ENCODE peak calls at places on chromosome 12, in five cellular contexts. One of them, this sample, is unnamed.

GRCh38 chr12:67650528-67651379 is 2.2 kb downstream of the DYRK2 start:
- DNase-seq in effector memory CD4-positive, alpha-beta T cell: no peak
- DNase-seq in body of pancreas: peak; percentile 24
- DNase-seq in tibial artery: no peak
- DNase-seq in left ventricle myocardium inferior: no peak
- DNase-seq in this sample: no peak

GRCh38 chr12:29208060-29208459 is 59.0 kb downstream of the FAR2 start:
- DNase-seq in effector memory CD4-positive, alpha-beta T cell: no peak
- DNase-seq in body of pancreas: no peak
- DNase-seq in tibial artery: no peak
- DNase-seq in left ventricle myocardium inferior: no peak
- DNase-seq in this sample: no peak

GRCh38 chr12:92468358-92469020 is 234.3 kb upstream of the PLEKHG7 start:
- DNase-seq in effector memory CD4-positive, alpha-beta T cell: no peak
- DNase-seq in body of pancreas: no peak
- DNase-seq in tibial artery: no peak
- DNase-seq in left ventricle myocardium inferior: no peak
- DNase-seq in this sample: no peak

GRCh38 chr12:62306569-62307530 is 46.6 kb downstream of the USP15 start:
- DNase-seq in effector memory CD4-positive, alpha-beta T cell: no peak
- DNase-seq in body of pancreas: no peak
- DNase-seq in tibial artery: no peak
- DNase-seq in left ventricle myocardium inferior: no peak
- DNase-seq in this sample: no peak

GRCh38 chr12:130049666-130050065 is 112.6 kb upstream of the FZD10 start:
- DNase-seq in effector memory CD4-positive, alpha-beta T cell: no peak
- DNase-seq in body of pancreas: no peak
- DNase-seq in tibial artery: no peak
- DNase-seq in left ventricle myocardium inferior: no peak
- DNase-seq in this sample: no peak

GRCh38 chr12:93886533-93887511 is 209.6 kb downstream of the CRADD start:
- DNase-seq in effector memory CD4-positive, alpha-beta T cell: no peak
- DNase-seq in body of pancreas: no peak
- DNase-seq in tibial artery: no peak
- DNase-seq in left ventricle myocardium inferior: no peak
- DNase-seq in this sample: no peak

GRCh38 chr12:84484796-84485195 is 427.8 kb downstream of the SLC6A15 start:
- DNase-seq in effector memory CD4-positive, alpha-beta T cell: no peak
- DNase-seq in body of pancreas: no peak
- DNase-seq in tibial artery: no peak
- DNase-seq in left ventricle myocardium inferior: no peak
- DNase-seq in this sample: no peak

GRCh38 chr12:115873416-115874082 is 403.9 kb downstream of the MED13L start:
- DNase-seq in effector memory CD4-positive, alpha-beta T cell: no peak
- DNase-seq in body of pancreas: no peak
- DNase-seq in tibial artery: no peak
- DNase-seq in left ventricle myocardium inferior: no peak
- DNase-seq in this sample: no peak

GRCh38 chr12:51869490-51869865 is 18.4 kb upstream of the ANKRD33 start:
- DNase-seq in effector memory CD4-positive, alpha-beta T cell: no peak
- DNase-seq in body of pancreas: no peak
- DNase-seq in tibial artery: no peak
- DNase-seq in left ventricle myocardium inferior: no peak
- DNase-seq in this sample: peak; percentile 43

GRCh38 chr12:65825573-65826512 is 1.6 kb downstream of the HMGA2 start:
- DNase-seq in effector memory CD4-positive, alpha-beta T cell: no peak
- DNase-seq in body of pancreas: peak; percentile 24
- DNase-seq in tibial artery: no peak
- DNase-seq in left ventricle myocardium inferior: no peak
- DNase-seq in this sample: peak; percentile 57

GRCh38 chr12:96063046-96063445 is 27.7 kb upstream of the LTA4H start:
- DNase-seq in effector memory CD4-positive, alpha-beta T cell: no peak
- DNase-seq in body of pancreas: no peak
- DNase-seq in tibial artery: no peak
- DNase-seq in left ventricle myocardium inferior: no peak
- DNase-seq in this sample: no peak

GRCh38 chr12:49515266-49515665 is 23.6 kb upstream of the KCNH3 start:
- DNase-seq in effector memory CD4-positive, alpha-beta T cell: no peak
- DNase-seq in body of pancreas: no peak
- DNase-seq in tibial artery: no peak
- DNase-seq in left ventricle myocardium inferior: no peak
- DNase-seq in this sample: no peak

GRCh38 chr12:112168561-112168971 is 43.2 kb downstream of the TRAFD1 start:
- DNase-seq in effector memory CD4-positive, alpha-beta T cell: no peak
- DNase-seq in body of pancreas: no peak
- DNase-seq in tibial artery: no peak
- DNase-seq in left ventricle myocardium inferior: no peak
- DNase-seq in this sample: peak; percentile 68

GRCh38 chr12:83559650-83560049 is 872.9 kb downstream of the TMTC2 start:
- DNase-seq in effector memory CD4-positive, alpha-beta T cell: no peak
- DNase-seq in body of pancreas: no peak
- DNase-seq in tibial artery: no peak
- DNase-seq in left ventricle myocardium inferior: no peak
- DNase-seq in this sample: no peak

GRCh38 chr12:2894961-2895360 is 4.3 kb downstream of the TULP3 start:
- DNase-seq in effector memory CD4-positive, alpha-beta T cell: no peak
- DNase-seq in body of pancreas: no peak
- DNase-seq in tibial artery: no peak
- DNase-seq in left ventricle myocardium inferior: no peak
- DNase-seq in this sample: no peak

GRCh38 chr12:50241178-50241577 is 42.1 kb downstream of the LIMA1 start:
- DNase-seq in effector memory CD4-positive, alpha-beta T cell: no peak
- DNase-seq in body of pancreas: no peak
- DNase-seq in tibial artery: no peak
- DNase-seq in left ventricle myocardium inferior: no peak
- DNase-seq in this sample: no peak

GRCh38 chr12:130655010-130655409 is 61.1 kb downstream of the RIMBP2 start:
- DNase-seq in effector memory CD4-positive, alpha-beta T cell: no peak
- DNase-seq in body of pancreas: no peak
- DNase-seq in tibial artery: no peak
- DNase-seq in left ventricle myocardium inferior: no peak
- DNase-seq in this sample: no peak

GRCh38 chr12:57620936-57621496 is 9.8 kb downstream of the ARHGEF25 start:
- DNase-seq in effector memory CD4-positive, alpha-beta T cell: no peak
- DNase-seq in body of pancreas: no peak
- DNase-seq in tibial artery: no peak
- DNase-seq in left ventricle myocardium inferior: no peak
- DNase-seq in this sample: no peak

GRCh38 chr12:39441189-39441962 is 1.5 kb downstream of the KIF21A start:
- DNase-seq in effector memory CD4-positive, alpha-beta T cell: no peak
- DNase-seq in body of pancreas: no peak
- DNase-seq in tibial artery: no peak
- DNase-seq in left ventricle myocardium inferior: no peak
- DNase-seq in this sample: no peak

GRCh38 chr12:111405149-111405855 is 421 bp upstream of the SH2B3 start:
- DNase-seq in effector memory CD4-positive, alpha-beta T cell: peak; percentile 99
- DNase-seq in body of pancreas: peak; percentile 98
- DNase-seq in tibial artery: peak; percentile 92
- DNase-seq in left ventricle myocardium inferior: peak; percentile 94
- DNase-seq in this sample: peak; percentile 97

GRCh38 chr12:122721057-122721545 is 4.5 kb upstream of the HCAR3 start:
- DNase-seq in effector memory CD4-positive, alpha-beta T cell: no peak
- DNase-seq in body of pancreas: no peak
- DNase-seq in tibial artery: no peak
- DNase-seq in left ventricle myocardium inferior: no peak
- DNase-seq in this sample: no peak

GRCh38 chr12:538731-539539 is 79.2 kb downstream of the B4GALNT3 start:
- DNase-seq in effector memory CD4-positive, alpha-beta T cell: peak; percentile 13
- DNase-seq in body of pancreas: peak; percentile 75
- DNase-seq in tibial artery: peak; percentile 74
- DNase-seq in left ventricle myocardium inferior: peak; percentile 69
- DNase-seq in this sample: peak; percentile 87

GRCh38 chr12:68154768-68155167 is 4.8 kb downstream of the IFNG start:
- DNase-seq in effector memory CD4-positive, alpha-beta T cell: no peak
- DNase-seq in body of pancreas: no peak
- DNase-seq in tibial artery: no peak
- DNase-seq in left ventricle myocardium inferior: no peak
- DNase-seq in this sample: no peak

GRCh38 chr12:88577537-88577936 is 2.7 kb downstream of the KITLG start:
- DNase-seq in effector memory CD4-positive, alpha-beta T cell: no peak
- DNase-seq in body of pancreas: no peak
- DNase-seq in tibial artery: no peak
- DNase-seq in left ventricle myocardium inferior: no peak
- DNase-seq in this sample: no peak

GRCh38 chr12:122836027-122836921 is 1.0 kb downstream of the HIP1R start:
- DNase-seq in effector memory CD4-positive, alpha-beta T cell: no peak
- DNase-seq in body of pancreas: peak; percentile 63
- DNase-seq in tibial artery: no peak
- DNase-seq in left ventricle myocardium inferior: no peak
- DNase-seq in this sample: peak; percentile 70

GRCh38 chr12:38120438-38120837 is 196.1 kb upstream of the ALG10B start:
- DNase-seq in effector memory CD4-positive, alpha-beta T cell: no peak
- DNase-seq in body of pancreas: no peak
- DNase-seq in tibial artery: no peak
- DNase-seq in left ventricle myocardium inferior: no peak
- DNase-seq in this sample: no peak

GRCh38 chr12:38118632-38119031 is 197.9 kb upstream of the ALG10B start:
- DNase-seq in effector memory CD4-positive, alpha-beta T cell: no peak
- DNase-seq in body of pancreas: no peak
- DNase-seq in tibial artery: no peak
- DNase-seq in left ventricle myocardium inferior: no peak
- DNase-seq in this sample: no peak

GRCh38 chr12:38123566-38124246 is 192.9 kb upstream of the ALG10B start:
- DNase-seq in effector memory CD4-positive, alpha-beta T cell: no peak
- DNase-seq in body of pancreas: no peak
- DNase-seq in tibial artery: no peak
- DNase-seq in left ventricle myocardium inferior: no peak
- DNase-seq in this sample: no peak

DNA sequence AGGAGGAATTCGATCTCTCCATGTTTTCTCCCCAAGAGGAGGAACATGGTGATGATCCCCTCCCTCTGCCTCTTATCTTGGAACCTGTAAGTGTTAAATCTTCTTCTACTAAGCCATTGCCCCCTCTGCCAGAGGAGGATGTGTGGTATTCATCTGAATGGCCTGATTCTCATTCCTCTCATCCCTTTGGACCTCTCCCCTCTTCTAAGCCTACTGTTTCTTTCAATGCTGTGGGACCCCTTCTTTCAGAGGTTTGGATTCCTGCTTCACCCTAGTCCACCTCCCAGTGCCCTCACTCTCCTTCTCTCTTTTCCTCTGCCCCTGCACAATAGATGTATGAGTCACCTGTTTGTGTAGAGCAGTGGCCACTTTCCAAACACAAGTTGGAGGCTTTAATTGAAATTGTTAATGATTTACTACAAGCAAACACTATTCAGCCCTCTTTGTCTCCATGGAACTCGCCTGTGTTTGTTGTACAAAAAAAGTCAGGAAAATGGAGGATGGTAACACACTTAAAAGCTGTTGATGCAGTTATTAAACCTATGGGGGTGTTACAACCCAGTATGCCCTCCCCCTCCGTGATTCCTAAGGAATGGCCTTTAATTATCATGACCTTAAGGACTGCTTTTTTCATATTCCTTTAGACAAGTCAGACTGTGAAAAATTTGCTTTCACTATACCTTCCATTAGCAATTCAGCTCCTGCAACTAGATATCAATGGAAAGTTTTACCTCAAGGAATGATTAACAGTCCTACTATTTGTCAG is 192.1 kb upstream of the ALG10B start:
- DNase-seq in effector memory CD4-positive, alpha-beta T cell: no peak
- DNase-seq in body of pancreas: peak; percentile 82
- DNase-seq in tibial artery: no peak
- DNase-seq in left ventricle myocardium inferior: no peak
- DNase-seq in this sample: no peak
- H3K9me3 ChIP-seq in effector memory CD4-positive, alpha-beta T cell: no peaks in the 10 kb centered on the region
- H3K9me3 ChIP-seq in body of pancreas: no peaks in the 10 kb centered on the region
- H3K9me3 ChIP-seq in tibial artery: no peaks in the 10 kb centered on the region
- H3K9me3 ChIP-seq in left ventricle myocardium inferior: peaks cover 10% of the 10 kb centered on the region
- H3K9me3 ChIP-seq in this sample: no peaks in the 10 kb centered on the region

GRCh38 chr12:132451172-132451835 is 38.6 kb upstream of the FBRSL1 start:
- DNase-seq in effector memory CD4-positive, alpha-beta T cell: no peak
- DNase-seq in body of pancreas: no peak
- DNase-seq in tibial artery: no peak
- DNase-seq in left ventricle myocardium inferior: no peak
- DNase-seq in this sample: no peak

GRCh38 chr12:132453361-132454133 is 36.4 kb upstream of the FBRSL1 start:
- DNase-seq in effector memory CD4-positive, alpha-beta T cell: no peak
- DNase-seq in body of pancreas: no peak
- DNase-seq in tibial artery: no peak
- DNase-seq in left ventricle myocardium inferior: no peak
- DNase-seq in this sample: no peak

GRCh38 chr12:132450391-132451171 is 39.4 kb upstream of the FBRSL1 start:
- DNase-seq in effector memory CD4-positive, alpha-beta T cell: no peak
- DNase-seq in body of pancreas: no peak
- DNase-seq in tibial artery: no peak
- DNase-seq in left ventricle myocardium inferior: no peak
- DNase-seq in this sample: no peak

GRCh38 chr12:132452596-132453350 is 37.2 kb upstream of the FBRSL1 start:
- DNase-seq in effector memory CD4-positive, alpha-beta T cell: no peak
- DNase-seq in body of pancreas: no peak
- DNase-seq in tibial artery: no peak
- DNase-seq in left ventricle myocardium inferior: no peak
- DNase-seq in this sample: no peak

GRCh38 chr12:132451836-132452195 is 38.1 kb upstream of the FBRSL1 start:
- DNase-seq in effector memory CD4-positive, alpha-beta T cell: no peak
- DNase-seq in body of pancreas: no peak
- DNase-seq in tibial artery: no peak
- DNase-seq in left ventricle myocardium inferior: no peak
- DNase-seq in this sample: no peak
- H3K4me1 ChIP-seq in effector memory CD4-positive, alpha-beta T cell: peaks cover 7% of the 10 kb centered on the region
- H3K4me1 ChIP-seq in body of pancreas: peaks cover 8% of the 10 kb centered on the region
- H3K4me1 ChIP-seq in tibial artery: no peaks in the 10 kb centered on the region
- H3K4me1 ChIP-seq in left ventricle myocardium inferior: no peaks in the 10 kb centered on the region
- H3K4me1 ChIP-seq in this sample: no peaks in the 10 kb centered on the region

GRCh38 chr12:48219635-48220034 is 16.5 kb upstream of the OR10AD1 start:
- DNase-seq in effector memory CD4-positive, alpha-beta T cell: no peak
- DNase-seq in body of pancreas: no peak
- DNase-seq in tibial artery: no peak
- DNase-seq in left ventricle myocardium inferior: no peak
- DNase-seq in this sample: no peak

GRCh38 chr12:48216785-48217184 is 13.7 kb upstream of the OR10AD1 start:
- DNase-seq in effector memory CD4-positive, alpha-beta T cell: no peak
- DNase-seq in body of pancreas: no peak
- DNase-seq in tibial artery: no peak
- DNase-seq in left ventricle myocardium inferior: no peak
- DNase-seq in this sample: no peak

GRCh38 chr12:48221645-48222044 is 18.6 kb upstream of the OR10AD1 start:
- DNase-seq in effector memory CD4-positive, alpha-beta T cell: no peak
- DNase-seq in body of pancreas: no peak
- DNase-seq in tibial artery: no peak
- DNase-seq in left ventricle myocardium inferior: no peak
- DNase-seq in this sample: no peak

GRCh38 chr12:48220701-48221100 is 17.6 kb upstream of the OR10AD1 start:
- DNase-seq in effector memory CD4-positive, alpha-beta T cell: no peak
- DNase-seq in body of pancreas: no peak
- DNase-seq in tibial artery: no peak
- DNase-seq in left ventricle myocardium inferior: no peak
- DNase-seq in this sample: no peak
- H3K27ac ChIP-seq in effector memory CD4-positive, alpha-beta T cell: no peak overlapping the region
- H3K27ac ChIP-seq in body of pancreas: no peak overlapping the region
- H3K27ac ChIP-seq in tibial artery: no peak overlapping the region
- H3K27ac ChIP-seq in left ventricle myocardium inferior: no peak overlapping the region
- H3K27ac ChIP-seq in this sample: no peak overlapping the region

DNA sequence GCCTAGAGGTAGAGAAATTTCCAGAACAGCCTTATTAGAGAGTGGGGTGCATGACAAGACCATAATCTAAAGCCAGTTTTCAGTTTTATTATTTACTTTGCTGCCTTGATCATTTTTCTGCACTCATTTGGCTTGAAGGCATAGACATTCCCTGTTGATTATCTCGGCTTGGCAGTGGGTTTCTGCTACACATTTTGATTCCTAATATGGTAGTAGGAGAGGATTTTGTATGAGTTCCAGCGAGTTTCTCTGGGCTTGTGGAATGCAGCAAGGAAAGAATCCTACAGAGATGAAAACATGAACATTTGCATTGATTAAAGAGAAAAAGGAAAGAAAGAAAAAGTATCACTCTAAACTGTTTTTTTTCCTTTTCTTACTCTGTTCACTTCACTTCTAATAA is 281.2 kb downstream of the PAWR start:
- DNase-seq in effector memory CD4-positive, alpha-beta T cell: no peak
- DNase-seq in body of pancreas: no peak
- DNase-seq in tibial artery: no peak
- DNase-seq in left ventricle myocardium inferior: no peak
- DNase-seq in this sample: no peak
- H3K9me3 ChIP-seq in effector memory CD4-positive, alpha-beta T cell: no peaks in the 10 kb centered on the region
- H3K9me3 ChIP-seq in body of pancreas: no peaks in the 10 kb centered on the region
- H3K9me3 ChIP-seq in tibial artery: no peaks in the 10 kb centered on the region
- H3K9me3 ChIP-seq in left ventricle myocardium inferior: no peaks in the 10 kb centered on the region
- H3K9me3 ChIP-seq in this sample: no peaks in the 10 kb centered on the region

This sample was measured in aorta.